ENCODE peak calls at places on chromosome 14, in seven cellular contexts. One of them, this sample, is unnamed.

GRCh38 chr14:65972891-65973290 is 513.3 kb upstream of the CCDC196 start:
- DNase-seq in mucosa of descending colon: no peak
- DNase-seq in AG04450: no peak
- DNase-seq in K562: no peak
- DNase-seq in transverse colon: no peak
- DNase-seq in cardiac fibroblast: peak
- DNase-seq in kidney: no peak
- DNase-seq in this sample: no peak

GRCh38 chr14:74444866-74445265 is 18.9 kb upstream of the SYNDIG1L start:
- DNase-seq in mucosa of descending colon: no peak
- DNase-seq in AG04450: no peak
- DNase-seq in K562: no peak
- DNase-seq in transverse colon: no peak
- DNase-seq in cardiac fibroblast: no peak
- DNase-seq in kidney: no peak
- DNase-seq in this sample: no peak

GRCh38 chr14:103361868-103362267 is 23.3 kb upstream of the MARK3 start:
- DNase-seq in mucosa of descending colon: no peak
- DNase-seq in AG04450: peak
- DNase-seq in K562: no peak
- DNase-seq in transverse colon: no peak
- DNase-seq in cardiac fibroblast: peak
- DNase-seq in kidney: no peak
- DNase-seq in this sample: no peak

GRCh38 chr14:75119056-75119455 is 7.8 kb downstream of the NEK9 start:
- DNase-seq in mucosa of descending colon: no peak
- DNase-seq in AG04450: no peak
- DNase-seq in K562: no peak
- DNase-seq in transverse colon: no peak
- DNase-seq in cardiac fibroblast: peak
- DNase-seq in kidney: no peak
- DNase-seq in this sample: no peak

GRCh38 chr14:47626151-47627035 is 49.0 kb downstream of the MDGA2 start:
- DNase-seq in mucosa of descending colon: no peak
- DNase-seq in AG04450: no peak
- DNase-seq in K562: no peak
- DNase-seq in transverse colon: no peak
- DNase-seq in cardiac fibroblast: no peak
- DNase-seq in kidney: no peak
- DNase-seq in this sample: peak

GRCh38 chr14:76793956-76794355 is 18.7 kb downstream of the ANGEL1 start:
- DNase-seq in mucosa of descending colon: no peak
- DNase-seq in AG04450: no peak
- DNase-seq in K562: no peak
- DNase-seq in transverse colon: no peak
- DNase-seq in cardiac fibroblast: no peak
- DNase-seq in kidney: no peak
- DNase-seq in this sample: no peak

GRCh38 chr14:63727231-63727735 is 582 bp downstream of the SGPP1 start:
- DNase-seq in mucosa of descending colon: peak
- DNase-seq in AG04450: peak
- DNase-seq in K562: peak
- DNase-seq in transverse colon: peak
- DNase-seq in cardiac fibroblast: peak
- DNase-seq in kidney: peak
- DNase-seq in this sample: no peak

GRCh38 chr14:31106768-31107167 is 80.6 kb upstream of the STRN3 start:
- DNase-seq in mucosa of descending colon: no peak
- DNase-seq in AG04450: no peak
- DNase-seq in K562: no peak
- DNase-seq in transverse colon: no peak
- DNase-seq in cardiac fibroblast: no peak
- DNase-seq in kidney: no peak
- DNase-seq in this sample: no peak

GRCh38 chr14:97713023-97713422 is 915.8 kb downstream of the VRK1 start:
- DNase-seq in mucosa of descending colon: no peak
- DNase-seq in AG04450: no peak
- DNase-seq in K562: no peak
- DNase-seq in transverse colon: no peak
- DNase-seq in cardiac fibroblast: no peak
- DNase-seq in kidney: no peak
- DNase-seq in this sample: no peak

GRCh38 chr14:102415671-102416070 is 52.9 kb downstream of the TECPR2 start:
- DNase-seq in mucosa of descending colon: no peak
- DNase-seq in AG04450: no peak
- DNase-seq in K562: no peak
- DNase-seq in transverse colon: no peak
- DNase-seq in cardiac fibroblast: no peak
- DNase-seq in kidney: no peak
- DNase-seq in this sample: no peak

GRCh38 chr14:104066719-104067118 is 18.8 kb upstream of the ASPG start:
- DNase-seq in mucosa of descending colon: no peak
- DNase-seq in AG04450: no peak
- DNase-seq in K562: no peak
- DNase-seq in transverse colon: no peak
- DNase-seq in cardiac fibroblast: no peak
- DNase-seq in kidney: no peak
- DNase-seq in this sample: no peak

GRCh38 chr14:67736771-67737170 is 35.1 kb downstream of the RDH12 start:
- DNase-seq in mucosa of descending colon: peak
- DNase-seq in AG04450: no peak
- DNase-seq in K562: no peak
- DNase-seq in transverse colon: no peak
- DNase-seq in cardiac fibroblast: no peak
- DNase-seq in kidney: no peak
- DNase-seq in this sample: no peak

GRCh38 chr14:38751459-38751858 is 351.6 kb downstream of the SEC23A start:
- DNase-seq in mucosa of descending colon: no peak
- DNase-seq in AG04450: no peak
- DNase-seq in K562: no peak
- DNase-seq in transverse colon: no peak
- DNase-seq in cardiac fibroblast: no peak
- DNase-seq in kidney: no peak
- DNase-seq in this sample: no peak

GRCh38 chr14:58138065-58138718 is 13.8 kb downstream of the ARMH4 start:
- DNase-seq in mucosa of descending colon: no peak
- DNase-seq in AG04450: no peak
- DNase-seq in K562: peak
- DNase-seq in transverse colon: no peak
- DNase-seq in cardiac fibroblast: no peak
- DNase-seq in kidney: no peak
- DNase-seq in this sample: no peak

GRCh38 chr14:101774814-101775213 is 13.3 kb downstream of the PPP2R5C start:
- DNase-seq in mucosa of descending colon: no peak
- DNase-seq in AG04450: no peak
- DNase-seq in K562: no peak
- DNase-seq in transverse colon: no peak
- DNase-seq in cardiac fibroblast: no peak
- DNase-seq in kidney: no peak
- DNase-seq in this sample: no peak

GRCh38 chr14:104732355-104732804 is 8.4 kb downstream of the ADSS1 start:
- DNase-seq in mucosa of descending colon: peak
- DNase-seq in AG04450: no peak
- DNase-seq in K562: no peak
- DNase-seq in transverse colon: peak
- DNase-seq in cardiac fibroblast: peak
- DNase-seq in kidney: peak
- DNase-seq in this sample: no peak

GRCh38 chr14:103187911-103188310 is 64.7 kb downstream of the TNFAIP2 start:
- DNase-seq in mucosa of descending colon: no peak
- DNase-seq in AG04450: no peak
- DNase-seq in K562: no peak
- DNase-seq in transverse colon: no peak
- DNase-seq in cardiac fibroblast: no peak
- DNase-seq in kidney: no peak
- DNase-seq in this sample: no peak

GRCh38 chr14:101320386-101320785 is 240.9 kb upstream of the DIO3 start:
- DNase-seq in mucosa of descending colon: peak
- DNase-seq in AG04450: no peak
- DNase-seq in K562: no peak
- DNase-seq in transverse colon: peak
- DNase-seq in cardiac fibroblast: no peak
- DNase-seq in kidney: no peak
- DNase-seq in this sample: no peak

GRCh38 chr14:75437201-75438143 is 9.7 kb downstream of the JDP2 start:
- DNase-seq in mucosa of descending colon: no peak
- DNase-seq in AG04450: no peak
- DNase-seq in K562: no peak
- DNase-seq in transverse colon: no peak
- DNase-seq in cardiac fibroblast: no peak
- DNase-seq in kidney: peak
- DNase-seq in this sample: no peak

GRCh38 chr14:55416866-55417265 is 5.2 kb upstream of the ATG14 start:
- DNase-seq in mucosa of descending colon: peak
- DNase-seq in AG04450: no peak
- DNase-seq in K562: peak
- DNase-seq in transverse colon: peak
- DNase-seq in cardiac fibroblast: peak
- DNase-seq in kidney: no peak
- DNase-seq in this sample: no peak
- TF ChIP-seq CTCF in mucosa of descending colon: no peak
- TF ChIP-seq CTCF in AG04450: peak
- TF ChIP-seq CTCF in K562: peak
- TF ChIP-seq CTCF in transverse colon: peak
- TF ChIP-seq CTCF in cardiac fibroblast: peak
- TF ChIP-seq CTCF in kidney: no peak
- TF ChIP-seq CTCF in this sample: peak

DNA sequence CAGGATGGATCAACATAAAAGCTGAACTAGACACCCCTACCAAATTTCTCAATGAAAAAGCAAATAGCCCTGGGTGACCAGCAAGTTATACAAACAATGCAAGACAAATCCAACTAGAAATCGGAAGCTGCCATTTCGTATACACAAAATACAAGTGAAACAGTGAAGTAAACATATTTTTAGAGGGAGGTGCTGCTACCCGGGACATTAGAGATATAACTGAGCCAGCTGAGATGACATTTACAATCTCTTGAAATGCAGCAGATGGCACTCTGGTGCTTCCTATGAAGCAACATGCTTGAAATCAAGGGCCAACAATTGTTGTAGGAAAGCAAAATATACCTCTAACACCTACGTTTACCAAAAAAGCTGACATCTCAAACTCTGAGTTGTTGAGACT is 25.5 kb downstream of the BDKRB1 start:
- DNase-seq in mucosa of descending colon: no peak
- DNase-seq in AG04450: no peak
- DNase-seq in K562: no peak
- DNase-seq in transverse colon: no peak
- DNase-seq in cardiac fibroblast: peak
- DNase-seq in kidney: no peak
- DNase-seq in this sample: no peak
- TF ChIP-seq CTCF in mucosa of descending colon: no peak
- TF ChIP-seq CTCF in AG04450: no peak
- TF ChIP-seq CTCF in K562: no peak
- TF ChIP-seq CTCF in transverse colon: no peak
- TF ChIP-seq CTCF in cardiac fibroblast: no peak
- TF ChIP-seq CTCF in kidney: no peak
- TF ChIP-seq CTCF in this sample: peak

GRCh38 chr14:81302613-81303012 is 81.9 kb upstream of the GTF2A1 start:
- DNase-seq in mucosa of descending colon: no peak
- DNase-seq in AG04450: no peak
- DNase-seq in K562: no peak
- DNase-seq in transverse colon: no peak
- DNase-seq in cardiac fibroblast: no peak
- DNase-seq in kidney: no peak
- DNase-seq in this sample: no peak
- TF ChIP-seq CTCF in mucosa of descending colon: no peak
- TF ChIP-seq CTCF in AG04450: no peak
- TF ChIP-seq CTCF in K562: no peak
- TF ChIP-seq CTCF in transverse colon: no peak
- TF ChIP-seq CTCF in cardiac fibroblast: no peak
- TF ChIP-seq CTCF in kidney: no peak
- TF ChIP-seq CTCF in this sample: no peak

DNA sequence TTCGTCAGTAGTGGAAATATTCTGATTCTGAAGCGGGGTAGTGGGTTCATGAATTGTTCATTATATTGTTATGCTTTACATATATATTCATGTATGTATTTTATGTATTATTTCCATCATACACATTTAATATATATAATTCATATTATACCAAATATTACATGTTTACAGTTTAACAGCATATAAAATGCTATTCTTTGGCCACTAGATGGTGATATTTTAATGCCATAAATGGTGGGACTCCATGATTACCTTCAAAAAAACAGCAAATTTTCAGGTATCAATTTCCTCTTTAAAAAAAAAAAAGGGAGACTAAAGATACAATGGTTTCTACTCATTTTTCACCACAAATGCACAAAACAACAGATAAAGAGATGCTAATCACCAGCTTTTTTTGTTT is 41.0 kb downstream of the BDKRB1 start:
- DNase-seq in mucosa of descending colon: no peak
- DNase-seq in AG04450: no peak
- DNase-seq in K562: no peak
- DNase-seq in transverse colon: no peak
- DNase-seq in cardiac fibroblast: peak
- DNase-seq in kidney: no peak
- DNase-seq in this sample: no peak
- TF ChIP-seq CTCF in mucosa of descending colon: no peak
- TF ChIP-seq CTCF in AG04450: peak
- TF ChIP-seq CTCF in K562: peak
- TF ChIP-seq CTCF in transverse colon: peak
- TF ChIP-seq CTCF in cardiac fibroblast: peak
- TF ChIP-seq CTCF in kidney: peak
- TF ChIP-seq CTCF in this sample: peak

GRCh38 chr14:99314623-99315022 is 42.6 kb upstream of the BCL11B start:
- DNase-seq in mucosa of descending colon: no peak
- DNase-seq in AG04450: no peak
- DNase-seq in K562: no peak
- DNase-seq in transverse colon: no peak
- DNase-seq in cardiac fibroblast: no peak
- DNase-seq in kidney: no peak
- DNase-seq in this sample: no peak
- TF ChIP-seq CTCF in mucosa of descending colon: no peak
- TF ChIP-seq CTCF in AG04450: no peak
- TF ChIP-seq CTCF in K562: no peak
- TF ChIP-seq CTCF in transverse colon: no peak
- TF ChIP-seq CTCF in cardiac fibroblast: no peak
- TF ChIP-seq CTCF in kidney: no peak
- TF ChIP-seq CTCF in this sample: no peak

GRCh38 chr14:91911474-91912032 is 35.9 kb downstream of the FBLN5 start:
- DNase-seq in mucosa of descending colon: peak
- DNase-seq in AG04450: no peak
- DNase-seq in K562: peak
- DNase-seq in transverse colon: peak
- DNase-seq in cardiac fibroblast: peak
- DNase-seq in kidney: no peak
- DNase-seq in this sample: no peak
- TF ChIP-seq CTCF in mucosa of descending colon: peak
- TF ChIP-seq CTCF in AG04450: peak
- TF ChIP-seq CTCF in K562: peak
- TF ChIP-seq CTCF in transverse colon: peak
- TF ChIP-seq CTCF in cardiac fibroblast: peak
- TF ChIP-seq CTCF in kidney: peak
- TF ChIP-seq CTCF in this sample: peak